ENCODE peak calls at places on chromosome 1, in four cellular contexts. One of them, this sample, is unnamed.

GRCh38 chr1:223143760-223144248 is 756 bp upstream of the TLR5 start:
- DNase-seq in lung: peak; percentile 48
- DNase-seq in body of pancreas: no peak
- DNase-seq in CD8-positive, alpha-beta T cell: peak; percentile 21
- DNase-seq in this sample: peak; percentile 47

GRCh38 chr1:247165674-247166073 is 6.1 kb downstream of the ZNF124 start:
- DNase-seq in lung: no peak
- DNase-seq in body of pancreas: no peak
- DNase-seq in CD8-positive, alpha-beta T cell: no peak
- DNase-seq in this sample: no peak

GRCh38 chr1:65605621-65606020 is 185.2 kb downstream of the LEPR start:
- DNase-seq in lung: no peak
- DNase-seq in body of pancreas: no peak
- DNase-seq in CD8-positive, alpha-beta T cell: no peak
- DNase-seq in this sample: no peak

GRCh38 chr1:9466780-9467755 is 72.2 kb upstream of the SLC25A33 start:
- DNase-seq in lung: peak; percentile 35
- DNase-seq in body of pancreas: peak; percentile 95
- DNase-seq in CD8-positive, alpha-beta T cell: no peak
- DNase-seq in this sample: no peak

GRCh38 chr1:67535474-67535873 is 105.3 kb upstream of the SERBP1 start:
- DNase-seq in lung: peak; percentile 81
- DNase-seq in body of pancreas: peak; percentile 83
- DNase-seq in CD8-positive, alpha-beta T cell: no peak
- DNase-seq in this sample: peak; percentile 87

GRCh38 chr1:183024352-183025337 is 1.4 kb downstream of the LAMC1 start:
- DNase-seq in lung: no peak
- DNase-seq in body of pancreas: no peak
- DNase-seq in CD8-positive, alpha-beta T cell: no peak
- DNase-seq in this sample: peak; percentile 50

GRCh38 chr1:20733361-20733975 is 965 bp upstream of the SH2D5 start:
- DNase-seq in lung: no peak
- DNase-seq in body of pancreas: no peak
- DNase-seq in CD8-positive, alpha-beta T cell: no peak
- DNase-seq in this sample: peak; percentile 37

GRCh38 chr1:151485685-151486255 is 25.4 kb upstream of the CGN start:
- DNase-seq in lung: no peak
- DNase-seq in body of pancreas: no peak
- DNase-seq in CD8-positive, alpha-beta T cell: no peak
- DNase-seq in this sample: no peak

GRCh38 chr1:88013485-88013884 is 670.6 kb upstream of the PKN2 start:
- DNase-seq in lung: no peak
- DNase-seq in body of pancreas: no peak
- DNase-seq in CD8-positive, alpha-beta T cell: no peak
- DNase-seq in this sample: no peak

GRCh38 chr1:175434268-175434860 is 241.8 kb upstream of the KIAA0040 start:
- DNase-seq in lung: no peak
- DNase-seq in body of pancreas: peak; percentile 50
- DNase-seq in CD8-positive, alpha-beta T cell: no peak
- DNase-seq in this sample: peak; percentile 74

GRCh38 chr1:165512817-165513216 is 31.0 kb upstream of the LRRC52 start:
- DNase-seq in lung: no peak
- DNase-seq in body of pancreas: no peak
- DNase-seq in CD8-positive, alpha-beta T cell: no peak
- DNase-seq in this sample: no peak

GRCh38 chr1:52059326-52059725 is 3.2 kb downstream of the BTF3L4 start:
- DNase-seq in lung: no peak
- DNase-seq in body of pancreas: no peak
- DNase-seq in CD8-positive, alpha-beta T cell: no peak
- DNase-seq in this sample: no peak

GRCh38 chr1:151908228-151908691 is 1.1 kb downstream of the THEM4 start:
- DNase-seq in lung: no peak
- DNase-seq in body of pancreas: no peak
- DNase-seq in CD8-positive, alpha-beta T cell: no peak
- DNase-seq in this sample: peak; percentile 55

GRCh38 chr1:229059671-229060079 is 211.2 kb upstream of the RAB4A start:
- DNase-seq in lung: no peak
- DNase-seq in body of pancreas: no peak
- DNase-seq in CD8-positive, alpha-beta T cell: no peak
- DNase-seq in this sample: no peak

GRCh38 chr1:190159146-190159545 is 318.5 kb downstream of the BRINP3 start:
- DNase-seq in lung: no peak
- DNase-seq in body of pancreas: no peak
- DNase-seq in CD8-positive, alpha-beta T cell: no peak
- DNase-seq in this sample: no peak

GRCh38 chr1:202592141-202592540 is 118.1 kb downstream of the SYT2 start:
- DNase-seq in lung: no peak
- DNase-seq in body of pancreas: no peak
- DNase-seq in CD8-positive, alpha-beta T cell: no peak
- DNase-seq in this sample: no peak

GRCh38 chr1:31422505-31423319 is 9.7 kb downstream of the SERINC2 start:
- DNase-seq in lung: peak; percentile 79
- DNase-seq in body of pancreas: peak; percentile 76
- DNase-seq in CD8-positive, alpha-beta T cell: peak; percentile 54
- DNase-seq in this sample: peak; percentile 89

GRCh38 chr1:182684128-182684828 is at the start of gene RGS8:
- DNase-seq in lung: no peak
- DNase-seq in body of pancreas: no peak
- DNase-seq in CD8-positive, alpha-beta T cell: no peak
- DNase-seq in this sample: no peak

GRCh38 chr1:183764981-183765380 is 39.9 kb upstream of the RGL1 start:
- DNase-seq in lung: no peak
- DNase-seq in body of pancreas: no peak
- DNase-seq in CD8-positive, alpha-beta T cell: no peak
- DNase-seq in this sample: no peak

GRCh38 chr1:39609618-39610331 is 29.7 kb downstream of the HEYL start:
- DNase-seq in lung: peak; percentile 66
- DNase-seq in body of pancreas: peak; percentile 60
- DNase-seq in CD8-positive, alpha-beta T cell: peak; percentile 70
- DNase-seq in this sample: peak; percentile 87

GRCh38 chr1:207672525-207673130 is 27.7 kb downstream of the CR1L start:
- DNase-seq in lung: no peak
- DNase-seq in body of pancreas: no peak
- DNase-seq in CD8-positive, alpha-beta T cell: no peak
- DNase-seq in this sample: peak; percentile 74

GRCh38 chr1:197671140-197671539 is 104.1 kb downstream of the DENND1B start:
- DNase-seq in lung: no peak
- DNase-seq in body of pancreas: no peak
- DNase-seq in CD8-positive, alpha-beta T cell: no peak
- DNase-seq in this sample: no peak

GRCh38 chr1:121516279-121516967 is 331.6 kb downstream of the SRGAP2C start:
- DNase-seq in lung: no peak
- DNase-seq in body of pancreas: no peak
- DNase-seq in CD8-positive, alpha-beta T cell: no peak
- DNase-seq in this sample: peak; percentile 86

GRCh38 chr1:227898502-227899140 is 49.1 kb downstream of the WNT9A start:
- DNase-seq in lung: no peak
- DNase-seq in body of pancreas: peak; percentile 8
- DNase-seq in CD8-positive, alpha-beta T cell: no peak
- DNase-seq in this sample: no peak

GRCh38 chr1:156677616-156678596 is 699 bp upstream of the NES start:
- DNase-seq in lung: no peak
- DNase-seq in body of pancreas: peak; percentile 55
- DNase-seq in CD8-positive, alpha-beta T cell: no peak
- DNase-seq in this sample: peak; percentile 58

GRCh38 chr1:8712413-8713229 is 104.8 kb downstream of the RERE start:
- DNase-seq in lung: no peak
- DNase-seq in body of pancreas: no peak
- DNase-seq in CD8-positive, alpha-beta T cell: no peak
- DNase-seq in this sample: no peak

GRCh38 chr1:44031051-44031899 is at the start of gene SLC6A9:
- DNase-seq in lung: peak; percentile 78
- DNase-seq in body of pancreas: peak; percentile 72
- DNase-seq in CD8-positive, alpha-beta T cell: peak; percentile 5
- DNase-seq in this sample: no peak

GRCh38 chr1:26368486-26368885 is 4.1 kb downstream of the ZNF683 start:
- DNase-seq in lung: no peak
- DNase-seq in body of pancreas: no peak
- DNase-seq in CD8-positive, alpha-beta T cell: no peak
- DNase-seq in this sample: no peak
- H3K4me1 ChIP-seq in lung: no peaks in the 10 kb centered on the region
- H3K4me1 ChIP-seq in body of pancreas: peaks cover 6% of the 10 kb centered on the region
- H3K4me1 ChIP-seq in CD8-positive, alpha-beta T cell: peaks cover 72% of the 10 kb centered on the region
- H3K4me1 ChIP-seq in this sample: no peaks in the 10 kb centered on the region

DNA sequence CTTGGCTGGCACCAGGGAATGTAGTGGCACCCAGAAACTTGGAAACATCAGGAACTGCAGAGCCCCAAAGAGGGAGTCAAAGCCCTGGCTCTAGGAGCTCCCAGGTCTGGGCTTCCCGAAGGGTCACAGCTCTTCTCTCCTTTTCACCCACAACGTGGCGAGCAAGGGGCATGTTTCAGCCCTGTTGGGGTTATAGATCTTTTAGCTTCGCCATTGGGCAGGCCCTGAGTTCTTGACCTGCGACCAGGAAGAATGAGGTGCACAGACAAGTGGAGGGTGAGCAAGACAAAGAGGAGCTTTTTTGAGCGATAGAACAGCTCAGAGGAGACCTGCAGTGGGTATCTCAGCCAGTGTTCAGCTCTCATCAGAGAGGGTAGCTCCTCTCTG is 23.6 kb upstream of the LRRC8C start:
- DNase-seq in lung: no peak
- DNase-seq in body of pancreas: no peak
- DNase-seq in CD8-positive, alpha-beta T cell: no peak
- DNase-seq in this sample: no peak
- H3K4me1 ChIP-seq in lung: peaks cover 7% of the 10 kb centered on the region
- H3K4me1 ChIP-seq in body of pancreas: no peaks in the 10 kb centered on the region
- H3K4me1 ChIP-seq in CD8-positive, alpha-beta T cell: peaks cover 87% of the 10 kb centered on the region
- H3K4me1 ChIP-seq in this sample: peaks cover 11% of the 10 kb centered on the region

GRCh38 chr1:111476761-111477309 is 3.1 kb downstream of the C1orf162 start:
- DNase-seq in lung: no peak
- DNase-seq in body of pancreas: no peak
- DNase-seq in CD8-positive, alpha-beta T cell: peak; percentile 33
- DNase-seq in this sample: no peak

GRCh38 chr1:111476214-111476613 is 2.4 kb downstream of the C1orf162 start:
- DNase-seq in lung: no peak
- DNase-seq in body of pancreas: no peak
- DNase-seq in CD8-positive, alpha-beta T cell: no peak
- DNase-seq in this sample: no peak

GRCh38 chr1:111474106-111474505 is 322 bp downstream of the C1orf162 start:
- DNase-seq in lung: no peak
- DNase-seq in body of pancreas: no peak
- DNase-seq in CD8-positive, alpha-beta T cell: no peak
- DNase-seq in this sample: no peak

GRCh38 chr1:111474521-111474920 is 737 bp downstream of the C1orf162 start:
- DNase-seq in lung: no peak
- DNase-seq in body of pancreas: no peak
- DNase-seq in CD8-positive, alpha-beta T cell: no peak
- DNase-seq in this sample: no peak

GRCh38 chr1:111475706-111476105 is 1.9 kb downstream of the C1orf162 start:
- DNase-seq in lung: no peak
- DNase-seq in body of pancreas: no peak
- DNase-seq in CD8-positive, alpha-beta T cell: no peak
- DNase-seq in this sample: no peak
- H3K4me1 ChIP-seq in lung: no peaks in the 10 kb centered on the region
- H3K4me1 ChIP-seq in body of pancreas: no peaks in the 10 kb centered on the region
- H3K4me1 ChIP-seq in CD8-positive, alpha-beta T cell: peaks cover 68% of the 10 kb centered on the region
- H3K4me1 ChIP-seq in this sample: peaks cover 29% of the 10 kb centered on the region

GRCh38 chr1:18927082-18927653 is 24.8 kb upstream of the ALDH4A1 start:
- DNase-seq in lung: no peak
- DNase-seq in body of pancreas: no peak
- DNase-seq in CD8-positive, alpha-beta T cell: no peak
- DNase-seq in this sample: no peak

GRCh38 chr1:18927654-18928272 is 25.4 kb upstream of the ALDH4A1 start:
- DNase-seq in lung: no peak
- DNase-seq in body of pancreas: no peak
- DNase-seq in CD8-positive, alpha-beta T cell: no peak
- DNase-seq in this sample: peak; percentile 56

GRCh38 chr1:18929686-18930085 is 26.8 kb downstream of the IFFO2 start:
- DNase-seq in lung: no peak
- DNase-seq in body of pancreas: no peak
- DNase-seq in CD8-positive, alpha-beta T cell: no peak
- DNase-seq in this sample: no peak

GRCh38 chr1:18928985-18929384 is 26.6 kb upstream of the ALDH4A1 start:
- DNase-seq in lung: no peak
- DNase-seq in body of pancreas: no peak
- DNase-seq in CD8-positive, alpha-beta T cell: no peak
- DNase-seq in this sample: no peak

DNA sequence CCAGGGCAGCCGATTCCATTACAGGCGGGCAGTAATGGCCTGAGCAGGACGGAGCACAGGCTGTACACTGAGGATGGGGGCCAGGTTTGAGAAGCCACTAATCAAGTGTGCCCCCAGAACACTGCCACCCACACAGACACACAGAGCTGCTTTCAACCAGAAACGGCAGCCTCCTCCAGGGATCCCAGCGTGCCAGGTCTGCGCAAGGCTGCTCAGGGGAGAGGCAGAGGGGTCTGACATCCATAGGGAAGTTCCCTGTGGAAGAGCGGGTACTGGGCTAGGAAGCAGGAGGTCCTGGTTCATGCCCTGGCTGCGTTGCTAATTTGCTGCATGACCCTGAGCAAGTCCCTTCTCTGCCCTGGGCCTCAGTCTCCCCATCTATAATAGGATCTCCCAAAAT is 26.1 kb upstream of the ALDH4A1 start:
- DNase-seq in lung: no peak
- DNase-seq in body of pancreas: no peak
- DNase-seq in CD8-positive, alpha-beta T cell: no peak
- DNase-seq in this sample: no peak
- H3K4me1 ChIP-seq in lung: peaks cover 55% of the 10 kb centered on the region
- H3K4me1 ChIP-seq in body of pancreas: peaks cover 82% of the 10 kb centered on the region
- H3K4me1 ChIP-seq in CD8-positive, alpha-beta T cell: peaks cover 75% of the 10 kb centered on the region
- H3K4me1 ChIP-seq in this sample: peaks cover 17% of the 10 kb centered on the region

GRCh38 chr1:174426153-174426552 is 21.6 kb upstream of the GPR52 start:
- DNase-seq in lung: no peak
- DNase-seq in body of pancreas: no peak
- DNase-seq in CD8-positive, alpha-beta T cell: no peak
- DNase-seq in this sample: no peak
- H3K4me1 ChIP-seq in lung: no peaks in the 10 kb centered on the region
- H3K4me1 ChIP-seq in body of pancreas: no peaks in the 10 kb centered on the region
- H3K4me1 ChIP-seq in CD8-positive, alpha-beta T cell: no peaks in the 10 kb centered on the region
- H3K4me1 ChIP-seq in this sample: no peaks in the 10 kb centered on the region

This sample was measured in Karpas-422.